ENCODE peak calls at places on chromosomes 5 and 9, in six cellular contexts. J is endodermal cell, R is transverse colon, M is heart left ventricle, S is tibial artery, V is cardiac muscle cell. I is an unnamed sample. For H3K9me3 and H3K4me1, the result is how much of the 10 kb centered on the place peaks cover.

GRCh38 chr9:35771079-35771441 is 17.0 kb upstream of the MSMP start:
- DNase-seq in S (peak), V (no peak), M (peak), J (no peak), R (no peak), I (no peak)

GRCh38 chr5:169350016-169350415 is 49.1 kb upstream of the SLIT3 start:
- DNase-seq in J (no peak), S (no peak), M (no peak), R (no peak), V (no peak), I (no peak)

GRCh38 chr9:1982074-1982473 is 33.1 kb upstream of the SMARCA2 start:
- DNase-seq in R (no peak), M (no peak), J (no peak), S (no peak), V (no peak), I (no peak)

GRCh38 chr9:82492274-82492673 is 503.7 kb downstream of the SPATA31D1 start:
- DNase-seq in V (no peak), M (no peak), S (no peak), J (no peak), R (no peak), I (no peak)

GRCh38 chr9:20566401-20566800 is 55.9 kb downstream of the MLLT3 start:
- DNase-seq in M (no peak), V (no peak), S (no peak), J (no peak), R (no peak), I (no peak)

GRCh38 chr5:32461441-32462120 is 17.0 kb upstream of the ZFR start:
- DNase-seq in S (no peak), M (no peak), J (no peak), R (no peak), V (no peak), I (no peak)

GRCh38 chr9:114737118-114737517 is 55.1 kb upstream of the TEX48 start:
- DNase-seq in R (no peak), M (no peak), J (no peak), S (no peak), V (no peak), I (no peak)

GRCh38 chr9:127897194-127897692 is 2.2 kb downstream of the ST6GALNAC6 start:
- DNase-seq in M (peak), R (peak), J (peak), S (peak), V (peak), I (peak)

GRCh38 chr9:35729700-35730485 is 2.1 kb downstream of the TLN1 start:
- DNase-seq in V (peak), M (peak), R (peak), S (peak), J (peak), I (peak)

GRCh38 chr5:141359790-141360426 is at the start of gene PCDHGB2:
- DNase-seq in S (no peak), M (no peak), R (no peak), V (peak), J (peak), I (peak)

GRCh38 chr5:19256036-19256435 is 732.0 kb downstream of the CDH18 start:
- DNase-seq in M (no peak), J (no peak), S (no peak), V (peak), R (no peak), I (no peak)

GRCh38 chr5:74256947-74257573 is 383.5 kb downstream of the ENC1 start:
- DNase-seq in J (peak), S (no peak), R (no peak), M (no peak), V (no peak), I (no peak)

GRCh38 chr9:129665814-129666511 is 516 bp downstream of the PRRX2 start:
- DNase-seq in V (no peak), M (no peak), R (no peak), S (no peak), J (peak), I (no peak)

GRCh38 chr5:124132843-124133242 is 613.6 kb downstream of the ZNF608 start:
- DNase-seq in V (no peak), J (no peak), M (no peak), S (no peak), R (no peak), I (no peak)

GRCh38 chr5:170151105-170151831 is 45.6 kb downstream of the FOXI1 start:
- DNase-seq in J (peak), V (peak), R (no peak), S (no peak), M (peak), I (peak)

GRCh38 chr5:66415208-66415607 is 181.0 kb upstream of the MAST4 start:
- DNase-seq in V (no peak), R (no peak), J (no peak), S (no peak), M (no peak), I (no peak)

GRCh38 chr5:147310059-147310704 is 75.4 kb downstream of the STK32A start:
- DNase-seq in S (peak), V (no peak), J (peak), M (no peak), R (peak), I (no peak)

GRCh38 chr9:21037278-21037677 is 5.8 kb upstream of the HACD4 start:
- DNase-seq in V (no peak), J (no peak), M (no peak), S (no peak), R (no peak), I (no peak)

GRCh38 chr5:79133657-79134451 is 22.2 kb downstream of the BHMT start:
- DNase-seq in R (peak), J (peak), M (peak), V (peak), S (peak), I (peak)

GRCh38 chr5:150615141-150615699 is 25.2 kb upstream of the SYNPO start:
- DNase-seq in S (peak), R (peak), V (no peak), J (no peak), M (peak), I (no peak)

GRCh38 chr9:136326061-136326776 is 1.1 kb upstream of the GPSM1 start:
- DNase-seq in M (no peak), R (no peak), S (no peak), V (peak), J (peak), I (no peak)

GRCh38 chr5:125659316-125660071 is 763.7 kb upstream of the GRAMD2B start:
- DNase-seq in J (no peak), S (no peak), V (no peak), R (no peak), M (no peak), I (no peak)

GRCh38 chr5:116378007-116378831 is 196.4 kb downstream of the SEMA6A start:
- DNase-seq in V (no peak), R (no peak), M (no peak), S (no peak), J (peak), I (no peak)

GRCh38 chr9:127651697-127652610 is 39.9 kb downstream of the STXBP1 start:
- DNase-seq in M (no peak), R (no peak), V (no peak), S (no peak), J (no peak), I (no peak)

GRCh38 chr9:17630531-17630949 is 51.7 kb downstream of the SH3GL2 start:
- DNase-seq in J (no peak), M (no peak), V (no peak), S (no peak), R (no peak), I (peak)

GRCh38 chr5:124822647-124823046 is 76.2 kb upstream of the ZNF608 start:
- DNase-seq in M (no peak), J (no peak), S (no peak), V (no peak), R (no peak), I (no peak)

GRCh38 chr5:100517301-100517974 is 17.7 kb upstream of the FAM174A start:
- DNase-seq in S (no peak), V (no peak), R (peak), J (peak), M (no peak), I (peak)

GRCh38 chr5:154236459-154237375 is 46.2 kb downstream of the GALNT10 start:
- DNase-seq in S (no peak), J (no peak), R (no peak), M (no peak), V (no peak), I (no peak)

GRCh38 chr9:15824310-15824709 is 271.5 kb downstream of the CCDC171 start:
- DNase-seq in M (no peak), R (no peak), S (no peak), J (peak), V (peak), I (no peak)

GRCh38 chr9:131799177-131799823 is 59.4 kb upstream of the RAPGEF1 start:
- DNase-seq in S (no peak), R (peak), J (peak), M (peak), V (peak), I (peak)

GRCh38 chr5:141986072-141986471 is 17.2 kb downstream of the RNF14 start:
- DNase-seq in V (no peak), S (no peak), M (no peak), J (no peak), R (no peak), I (no peak)

GRCh38 chr5:116970318-116970717 is 395.7 kb upstream of the SEMA6A start:
- DNase-seq in J (no peak), S (no peak), V (peak), M (no peak), R (no peak), I (no peak)

GRCh38 chr9:125659954-125660353 is 47.1 kb downstream of the MAPKAP1 start:
- DNase-seq in V (no peak), J (no peak), M (no peak), S (no peak), R (no peak), I (no peak)

GRCh38 chr5:4359847-4360246 is 764.2 kb downstream of the IRX1 start:
- DNase-seq in R (no peak), M (no peak), J (no peak), V (no peak), S (no peak), I (no peak)

GRCh38 chr9:21996438-21996837 is 1.8 kb downstream of the CDKN2B-AS1 start:
- DNase-seq in R (no peak), S (no peak), M (no peak), J (peak), V (no peak), I (peak)

GRCh38 chr5:168219515-168220410 is 71.7 kb upstream of the WWC1 start:
- DNase-seq in J (peak), R (peak), M (peak), S (no peak), V (peak), I (peak)

GRCh38 chr9:86549920-86550319 is 195.7 kb upstream of the TUT7 start:
- DNase-seq in R (no peak), S (no peak), V (no peak), J (no peak), M (no peak), I (no peak)

GRCh38 chr9:123911024-123911423 is 18.9 kb downstream of the DENND1A start:
- DNase-seq in R (no peak), J (no peak), V (no peak), S (no peak), M (no peak), I (no peak)

GRCh38 chr9:123912167-123912897 is 17.6 kb downstream of the DENND1A start:
- DNase-seq in R (no peak), V (no peak), M (no peak), J (no peak), S (no peak), I (no peak)

DNA sequence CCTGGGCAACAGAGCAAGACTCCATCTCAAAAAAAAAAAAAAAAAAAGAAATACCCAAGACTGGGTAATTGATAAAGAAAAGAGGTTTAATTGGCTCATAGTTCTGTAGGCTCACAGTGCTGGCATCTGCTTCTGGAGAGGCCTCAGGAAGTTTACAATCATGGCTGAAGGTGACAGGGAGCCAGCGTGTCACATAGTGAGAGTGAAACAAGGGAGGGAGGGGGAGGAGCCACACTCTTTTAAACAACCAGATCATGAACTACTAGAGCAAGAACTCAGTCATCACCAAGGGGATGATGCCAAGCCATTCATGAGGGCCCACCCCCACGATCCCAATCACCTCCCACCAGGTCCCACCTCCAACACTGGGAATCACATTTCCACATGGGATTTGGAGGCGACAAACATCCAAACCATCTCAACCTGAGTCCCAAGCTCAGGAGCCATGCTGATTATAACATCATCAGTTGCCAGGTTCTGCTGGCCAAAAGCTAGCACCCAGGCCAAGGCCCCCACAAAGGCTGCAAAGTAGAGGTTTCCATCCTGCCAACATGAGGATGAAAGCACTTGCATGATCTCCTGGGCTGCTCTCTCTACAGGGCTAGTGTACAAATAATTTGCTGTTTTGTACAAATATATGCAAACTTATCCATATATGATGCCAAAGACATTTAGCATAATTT is 15.3 kb downstream of the DENND1A start:
- DNase-seq in S (no peak), M (no peak), R (no peak), V (no peak), J (no peak), I (no peak)
- H3K9me3 ChIP-seq in S (under half), M (under half), R (under half), V (under half), J (under half), I (under half)

GRCh38 chr9:111900934-111901612 is 4.5 kb downstream of the UGCG start:
- DNase-seq in M (no peak), V (no peak), R (no peak), S (no peak), J (no peak), I (no peak)

GRCh38 chr9:111902396-111903147 is 6.0 kb downstream of the UGCG start:
- DNase-seq in V (no peak), M (no peak), J (no peak), R (no peak), S (no peak), I (no peak)

GRCh38 chr9:111900081-111900805 is 3.6 kb downstream of the UGCG start:
- DNase-seq in J (no peak), V (no peak), M (no peak), S (no peak), R (no peak), I (no peak)

GRCh38 chr9:111904889-111905288 is 8.3 kb downstream of the UGCG start:
- DNase-seq in M (no peak), J (no peak), R (no peak), V (no peak), S (no peak), I (no peak)

GRCh38 chr9:111903996-111904395 is 7.4 kb downstream of the UGCG start:
- DNase-seq in S (no peak), V (no peak), M (no peak), J (no peak), R (no peak), I (no peak)
- H3K4me1 ChIP-seq in S (half or more), V (under half), M (under half), J (under half), R (half or more), I (under half)

GRCh38 chr5:1086137-1086536 is 25.7 kb downstream of the SLC12A7 start:
- DNase-seq in S (no peak), R (no peak), V (no peak), J (no peak), M (no peak), I (no peak)
- H3K9me3 ChIP-seq in S (under half), R (under half), V (under half), J (under half), M (under half), I (under half)

DNA sequence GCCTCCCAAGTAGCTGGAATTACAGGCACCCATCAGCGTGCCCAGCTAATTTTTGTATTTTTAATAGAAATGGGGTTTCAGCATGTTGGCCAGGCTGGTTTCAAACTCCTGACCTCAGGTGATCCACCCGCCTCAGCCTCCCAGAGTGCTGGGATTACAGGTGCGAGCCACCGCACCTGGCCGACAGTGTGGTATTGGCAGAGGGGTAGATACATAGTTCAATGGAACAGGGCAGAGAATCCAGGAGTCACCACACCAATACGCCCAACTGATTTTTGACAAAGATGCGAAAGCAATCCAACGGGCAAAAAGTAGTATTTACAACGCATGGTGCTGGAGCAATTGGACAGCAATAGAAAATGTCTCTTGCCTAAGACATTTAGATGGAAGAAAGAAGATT is 164.0 kb upstream of the PPP1R26 start:
- DNase-seq in S (no peak), J (no peak), V (no peak), M (no peak), R (no peak), I (no peak)
- H3K4me1 ChIP-seq in S (under half), J (under half), V (under half), M (under half), R (under half), I (under half)

DNA sequence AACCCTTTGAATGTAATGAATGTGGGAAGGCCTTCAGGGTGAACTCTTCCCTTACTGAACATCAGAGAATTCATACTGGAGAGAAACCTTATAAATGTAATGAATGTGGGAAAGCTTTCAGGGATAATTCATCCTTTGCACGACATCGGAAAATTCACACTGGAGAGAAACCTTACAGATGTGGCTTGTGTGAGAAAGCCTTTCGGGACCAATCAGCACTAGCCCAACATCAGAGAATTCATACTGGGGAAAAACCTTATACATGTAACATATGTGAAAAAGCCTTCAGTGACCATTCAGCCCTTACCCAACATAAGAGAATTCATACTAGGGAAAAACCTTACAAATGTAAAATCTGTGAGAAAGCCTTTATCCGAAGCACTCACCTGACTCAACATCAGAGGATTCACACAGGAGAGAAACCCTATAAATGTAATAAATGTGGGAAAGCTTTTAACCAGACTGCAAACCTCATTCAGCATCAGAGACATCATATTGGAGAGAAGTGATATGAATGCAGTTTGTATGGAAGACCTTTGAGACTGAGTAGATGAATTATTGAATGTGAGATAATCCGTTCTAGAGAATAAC is 24.6 kb downstream of the ZNF454 start:
- DNase-seq in J (no peak), V (no peak), M (no peak), S (no peak), R (no peak), I (no peak)
- H3K9me3 ChIP-seq in J (half or more), V (under half), M (under half), S (under half), R (half or more), I (under half)